ENCODE peak calls at places on chromosomes 16 and 17, in eight cellular contexts. K is heart left ventricle, Q is IMR-90, E is adrenal gland, D is GM12891, W is A549, L is right lobe of liver, O is transverse colon. C is an unnamed sample.

GRCh38 chr16:50213939-50214519 is 52.3 kb upstream of the ADCY7 start:
- DNase-seq in K (no peak), Q (peak), E (no peak), D (no peak), W (peak), L (no peak), O (no peak), C (no peak)

GRCh38 chr16:22624038-22624656 is 113.5 kb downstream of the NPIPB5 start:
- DNase-seq in K (no peak), Q (no peak), E (no peak), D (no peak), W (no peak), L (no peak), O (no peak), C (no peak)

GRCh38 chr17:19718613-19719364 is 2.4 kb upstream of the SLC47A2 start:
- DNase-seq in K (no peak), Q (no peak), E (no peak), D (no peak), W (peak), L (no peak), O (no peak), C (no peak)

GRCh38 chr17:17994271-17994670 is 21.6 kb downstream of the DRC3 start:
- DNase-seq in K (no peak), Q (no peak), E (peak), D (no peak), W (peak), L (no peak), O (no peak), C (no peak)

GRCh38 chr16:4360538-4361021 is 9.5 kb upstream of the PAM16 start:
- DNase-seq in K (no peak), Q (no peak), E (no peak), D (no peak), W (peak), L (no peak), O (no peak), C (no peak)

GRCh38 chr17:44906010-44906646 is 6.9 kb upstream of the EFTUD2 start:
- DNase-seq in K (no peak), Q (peak), E (no peak), D (no peak), W (peak), L (no peak), O (no peak), C (peak)

GRCh38 chr17:69323806-69324205 is 3.1 kb downstream of the ABCA5 start:
- DNase-seq in K (no peak), Q (no peak), E (no peak), D (no peak), W (no peak), L (no peak), O (no peak), C (no peak)

GRCh38 chr17:17121162-17121561 is 78.9 kb downstream of the MPRIP start:
- DNase-seq in K (no peak), Q (no peak), E (no peak), D (no peak), W (peak), L (no peak), O (peak), C (no peak)

GRCh38 chr17:7191571-7192270 is 12.6 kb upstream of the ASGR1 start:
- DNase-seq in K (no peak), Q (peak), E (no peak), D (peak), W (peak), L (no peak), O (no peak), C (peak)

GRCh38 chr17:44438634-44439033 is 49.2 kb upstream of the ITGA2B start:
- DNase-seq in K (no peak), Q (no peak), E (no peak), D (no peak), W (no peak), L (no peak), O (peak), C (no peak)

GRCh38 chr17:83109793-83110645 is 30.6 kb downstream of the METRNL start:
- DNase-seq in K (peak), Q (peak), E (peak), D (no peak), W (peak), L (peak), O (peak), C (peak)

GRCh38 chr16:30355144-30355953 is at the start of gene CD2BP2:
- DNase-seq in K (peak), Q (peak), E (peak), D (peak), W (peak), L (peak), O (peak), C (peak)

GRCh38 chr17:17416007-17416399 is 60.8 kb upstream of the MED9 start:
- DNase-seq in K (no peak), Q (peak), E (peak), D (no peak), W (peak), L (no peak), O (no peak), C (peak)

GRCh38 chr16:19555938-19556778 is 655 bp downstream of the VPS35L start:
- DNase-seq in K (no peak), Q (peak), E (no peak), D (peak), W (peak), L (no peak), O (peak), C (no peak)

GRCh38 chr17:38914741-38915638 is 10.4 kb upstream of the LASP1NB start:
- DNase-seq in K (no peak), Q (no peak), E (peak), D (no peak), W (peak), L (no peak), O (no peak), C (no peak)

GRCh38 chr17:10063730-10064221 is 134.6 kb downstream of the GAS7 start:
- DNase-seq in K (peak), Q (peak), E (peak), D (no peak), W (no peak), L (peak), O (peak), C (no peak)

GRCh38 chr17:62614142-62614541 is 13.3 kb upstream of the MRC2 start:
- DNase-seq in K (no peak), Q (peak), E (no peak), D (no peak), W (no peak), L (no peak), O (no peak), C (no peak)

GRCh38 chr17:76612977-76613851 is 27.6 kb upstream of the ST6GALNAC2 start:
- DNase-seq in K (no peak), Q (no peak), E (no peak), D (no peak), W (peak), L (peak), O (no peak), C (no peak)

GRCh38 chr16:51225902-51226301 is 74.8 kb upstream of the SALL1 start:
- DNase-seq in K (no peak), Q (no peak), E (no peak), D (no peak), W (no peak), L (no peak), O (no peak), C (no peak)

GRCh38 chr16:89805136-89805905 is 11.1 kb downstream of the FANCA start:
- DNase-seq in K (no peak), Q (peak), E (no peak), D (no peak), W (no peak), L (no peak), O (no peak), C (no peak)

GRCh38 chr16:30559690-30560089 is 1.5 kb upstream of the ZNF764 start:
- DNase-seq in K (no peak), Q (no peak), E (no peak), D (no peak), W (no peak), L (no peak), O (no peak), C (no peak)

GRCh38 chr16:87559976-87560375 is 42.3 kb upstream of the JPH3 start:
- DNase-seq in K (no peak), Q (no peak), E (no peak), D (no peak), W (no peak), L (no peak), O (no peak), C (no peak)

GRCh38 chr17:72117748-72118587 is 2.9 kb upstream of the SOX9 start:
- DNase-seq in K (no peak), Q (no peak), E (no peak), D (no peak), W (no peak), L (peak), O (peak), C (no peak)

GRCh38 chr16:23903001-23903414 is 67.2 kb downstream of the PRKCB start:
- DNase-seq in K (no peak), Q (no peak), E (no peak), D (no peak), W (peak), L (no peak), O (no peak), C (no peak)

GRCh38 chr16:23899869-23900268 is 64.1 kb downstream of the PRKCB start:
- DNase-seq in K (no peak), Q (no peak), E (no peak), D (no peak), W (no peak), L (no peak), O (no peak), C (no peak)

GRCh38 chr16:23900480-23901177 is 64.8 kb downstream of the PRKCB start:
- DNase-seq in K (no peak), Q (no peak), E (no peak), D (no peak), W (no peak), L (no peak), O (no peak), C (no peak)

GRCh38 chr16:23901178-23902131 is 65.7 kb downstream of the PRKCB start:
- DNase-seq in K (no peak), Q (no peak), E (no peak), D (no peak), W (no peak), L (no peak), O (no peak), C (no peak)

DNA sequence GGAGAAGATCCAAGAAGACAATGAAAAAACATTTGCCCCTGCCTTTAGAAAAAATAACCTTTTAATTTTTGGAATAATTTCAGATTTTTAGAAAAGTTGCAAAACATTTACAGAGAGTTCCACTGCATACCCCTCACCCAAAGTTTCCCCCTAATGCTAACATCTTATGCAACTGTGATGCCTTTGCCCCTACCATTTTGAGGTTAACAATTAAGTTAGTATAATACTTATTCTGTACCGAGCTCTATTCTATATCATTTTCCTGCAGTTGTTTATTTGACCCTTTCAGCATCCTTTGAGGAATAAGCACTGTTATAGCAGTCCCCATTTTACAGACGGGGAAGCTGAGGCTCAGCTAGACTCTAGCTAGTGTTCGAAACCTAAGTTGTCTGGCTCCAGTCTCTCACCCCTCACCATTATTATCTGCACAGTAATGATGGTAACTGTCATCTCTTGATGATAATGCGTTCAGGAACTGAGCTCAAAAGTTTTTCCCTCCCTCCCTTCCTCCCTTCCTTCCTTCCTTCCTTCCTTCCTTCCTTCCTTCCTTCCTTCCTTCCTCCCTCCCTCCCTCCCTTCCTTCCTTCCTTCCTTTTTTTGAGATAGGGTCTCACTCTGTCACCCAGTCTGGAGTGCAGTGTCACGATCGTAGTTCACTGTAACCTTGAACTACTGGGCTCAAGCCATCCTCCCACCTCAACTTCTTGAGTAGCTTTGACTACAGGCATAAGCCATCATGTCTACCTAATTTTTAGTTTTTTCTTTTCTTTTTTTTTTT is 66.6 kb downstream of the PRKCB start:
- DNase-seq in K (no peak), Q (no peak), E (no peak), D (no peak), W (no peak), L (no peak), O (no peak), C (no peak)
- TF ChIP-seq POLR2A in K (no peak), Q (no peak), E (no peak), D (no peak), W (no peak), L (no peak), O (no peak), C (no peak)

GRCh38 chr17:4520060-4520880 is 21.6 kb downstream of the SPNS2 start:
- DNase-seq in K (no peak), Q (no peak), E (no peak), D (no peak), W (no peak), L (no peak), O (no peak), C (no peak)

GRCh38 chr17:4516740-4517139 is 18.1 kb downstream of the SPNS2 start:
- DNase-seq in K (no peak), Q (peak), E (no peak), D (no peak), W (no peak), L (no peak), O (no peak), C (no peak)

GRCh38 chr17:4518901-4519300 is 20.2 kb downstream of the SPNS2 start:
- DNase-seq in K (no peak), Q (no peak), E (no peak), D (no peak), W (no peak), L (no peak), O (no peak), C (no peak)

GRCh38 chr17:4520881-4521600 is 22.4 kb downstream of the SPNS2 start:
- DNase-seq in K (no peak), Q (peak), E (no peak), D (no peak), W (peak), L (no peak), O (peak), C (no peak)

DNA sequence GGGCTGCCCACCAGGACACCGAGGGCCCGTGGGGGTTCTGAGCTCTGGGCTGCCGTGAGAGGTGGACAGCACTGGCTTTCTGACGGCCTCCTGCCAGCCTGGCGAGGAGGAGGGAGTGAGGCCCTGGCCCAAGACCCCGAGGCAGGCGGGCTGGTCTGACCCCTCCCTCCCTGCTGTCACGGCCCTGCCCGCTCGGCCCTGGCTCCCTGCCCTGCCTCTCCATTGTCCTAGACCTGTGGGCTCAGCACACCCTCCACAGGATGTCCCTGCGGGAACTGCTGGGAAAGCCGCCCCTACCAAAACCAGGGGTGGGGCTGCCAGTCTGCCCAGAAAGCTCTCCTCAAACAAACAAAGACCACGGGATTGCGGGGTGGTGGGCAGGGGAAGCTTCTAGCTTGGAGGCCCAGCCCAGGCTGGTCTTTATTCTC is 20.7 kb downstream of the SPNS2 start:
- DNase-seq in K (peak), Q (no peak), E (peak), D (no peak), W (no peak), L (peak), O (no peak), C (no peak)
- TF ChIP-seq POLR2A in K (no peak), Q (no peak), E (peak), D (no peak), W (no peak), L (no peak), O (no peak), C (no peak)

DNA sequence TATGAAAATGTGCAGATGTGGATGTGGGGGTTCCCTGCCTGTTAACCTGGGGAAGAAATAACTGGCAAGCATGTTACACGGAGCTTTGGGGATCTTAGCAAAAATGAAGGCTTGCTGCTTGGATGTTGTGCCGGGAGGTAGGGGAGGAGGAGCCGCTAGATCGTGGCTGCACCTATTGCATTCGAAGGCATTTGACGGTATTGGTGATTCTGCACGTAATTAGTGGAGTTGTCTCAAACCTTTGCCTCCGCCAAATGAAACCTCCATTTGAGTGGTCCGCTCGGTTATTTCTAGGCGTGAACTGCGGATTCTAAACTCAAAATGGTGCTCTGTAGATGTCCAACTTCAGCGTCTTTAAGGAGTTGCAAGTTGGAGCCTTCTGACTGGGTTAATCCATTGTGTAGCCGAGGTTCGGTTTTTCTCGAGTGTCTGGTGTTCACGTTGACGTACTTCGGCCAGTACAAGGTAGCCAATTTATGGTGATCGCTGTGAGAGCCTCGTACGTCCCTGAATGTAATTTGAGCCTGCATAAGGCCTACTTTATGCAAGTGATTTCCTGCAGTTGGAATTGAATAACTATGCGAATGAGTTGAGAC is 1.5 kb downstream of the TNRC6C start:
- DNase-seq in K (no peak), Q (peak), E (no peak), D (no peak), W (no peak), L (no peak), O (no peak), C (no peak)
- TF ChIP-seq POLR2A in K (no peak), Q (no peak), E (no peak), D (no peak), W (no peak), L (no peak), O (no peak), C (no peak)

DNA sequence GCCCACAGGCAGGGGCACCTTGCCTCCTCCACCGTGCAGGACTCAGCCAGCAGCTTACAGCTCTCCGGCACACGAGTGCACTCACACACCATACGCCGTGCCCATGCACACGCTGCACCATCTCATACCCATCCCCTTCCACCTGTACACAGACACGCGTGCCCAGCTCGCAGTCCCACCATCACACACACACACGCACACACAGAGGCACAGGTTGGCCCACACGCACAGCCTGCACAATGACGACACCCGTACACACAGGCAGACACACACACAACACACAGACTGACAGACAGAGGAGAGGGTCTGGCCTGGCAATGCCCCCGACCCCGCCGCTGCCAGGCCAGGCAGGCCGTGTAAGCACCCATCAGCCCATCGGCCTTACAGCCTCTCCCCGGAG is 12.1 kb downstream of the CASKIN1 start:
- DNase-seq in K (no peak), Q (no peak), E (no peak), D (no peak), W (no peak), L (no peak), O (no peak), C (no peak)
- TF ChIP-seq POLR2A in K (no peak), Q (no peak), E (no peak), D (no peak), W (no peak), L (no peak), O (no peak), C (no peak)

DNA sequence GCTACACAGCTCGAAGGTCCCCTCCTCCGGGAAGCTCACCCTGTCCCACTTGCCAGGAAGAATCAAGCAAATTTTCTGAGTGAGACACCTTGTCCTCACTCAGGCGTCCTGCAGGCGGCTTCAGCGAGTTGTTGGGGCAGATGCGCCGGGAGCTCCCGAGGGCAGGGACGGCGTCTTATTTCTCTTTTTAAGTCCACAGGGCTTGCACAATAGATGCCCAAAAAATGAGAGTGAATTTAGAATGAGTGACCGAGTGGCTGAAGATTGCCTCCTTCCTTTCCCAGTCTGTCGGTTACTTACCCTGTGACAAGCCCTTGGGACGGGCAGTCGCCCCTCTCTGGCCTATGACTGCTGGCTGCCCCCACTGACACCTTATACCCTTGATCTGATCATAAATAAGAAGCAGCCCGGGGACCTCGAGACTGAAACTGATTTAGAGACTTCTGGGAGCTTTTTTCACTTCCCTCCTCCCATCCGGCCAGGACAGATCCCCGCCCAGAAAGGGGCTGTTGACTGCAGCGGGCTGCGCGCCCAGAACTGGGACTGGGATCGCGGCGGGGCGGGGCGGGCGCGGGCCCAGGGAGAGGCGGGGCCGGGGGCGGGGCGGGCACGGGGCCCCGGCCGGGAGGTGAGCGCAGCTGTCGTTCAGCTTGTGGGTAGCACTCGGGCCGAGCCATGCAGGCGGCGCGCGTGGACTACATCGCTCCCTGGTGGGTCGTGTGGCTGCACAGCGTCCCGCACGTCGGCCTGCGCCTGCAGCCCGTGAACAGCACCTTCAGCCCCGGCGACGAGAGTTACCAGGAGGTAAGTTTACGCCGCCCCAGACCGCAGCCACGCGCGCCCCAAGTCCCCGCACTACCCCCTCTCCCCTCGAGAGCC is at the start of gene TTYH2:
- DNase-seq in K (peak), Q (peak), E (peak), D (peak), W (peak), L (peak), O (peak), C (peak)
- TF ChIP-seq POLR2A in K (no peak), Q (no peak), E (peak), D (no peak), W (peak), L (peak), O (peak), C (peak)

GRCh38 chr17:204427-205175 is 23.2 kb upstream of the DOC2B start:
- DNase-seq in K (no peak), Q (no peak), E (no peak), D (no peak), W (no peak), L (no peak), O (no peak), C (no peak)
- TF ChIP-seq POLR2A in K (no peak), Q (no peak), E (no peak), D (no peak), W (no peak), L (no peak), O (no peak), C (no peak)

C was measured in H54.